ENCODE peak calls at places on chromosome 12, in five cellular contexts. I, C, R, F and D are unnamed samples.

GRCh38 chr12:54564768-54565167 is 15.4 kb downstream of the PDE1B start:
- DNase-seq in F (peak), R (no peak), C (no peak), I (peak), D (no peak)

GRCh38 chr12:46718495-46718894 is 107.3 kb downstream of the SLC38A4 start:
- DNase-seq in C (no peak), I (no peak), R (no peak), F (no peak), D (no peak)

GRCh38 chr12:125773033-125773432 is 707.8 kb downstream of the AACS start:
- DNase-seq in I (peak), C (peak), F (peak), R (peak), D (peak)

GRCh38 chr12:131195796-131196195 is 242.1 kb downstream of the ADGRD1 start:
- DNase-seq in R (no peak), C (no peak), F (no peak), I (no peak), D (no peak)

GRCh38 chr12:102883204-102883799 is 33.7 kb downstream of the PAH start:
- DNase-seq in R (peak), I (peak), F (peak), C (peak), D (peak)

GRCh38 chr12:123741937-123742572 is 20.0 kb upstream of the DNAH10 start:
- DNase-seq in C (no peak), I (no peak), R (no peak), F (no peak), D (no peak)

GRCh38 chr12:1691123-1692007 is 495 bp downstream of the ADIPOR2 start:
- DNase-seq in F (peak), C (no peak), I (peak), R (peak), D (peak)

GRCh38 chr12:130577348-130577747 is 138.8 kb downstream of the RIMBP2 start:
- DNase-seq in R (no peak), I (no peak), C (no peak), F (no peak), D (no peak)

GRCh38 chr12:42701079-42701478 is 111.5 kb upstream of the PRICKLE1 start:
- DNase-seq in C (no peak), R (no peak), I (no peak), F (no peak), D (no peak)

GRCh38 chr12:55043542-55043941 is 23.8 kb downstream of the NEUROD4 start:
- DNase-seq in F (no peak), R (no peak), C (no peak), I (no peak), D (no peak)

GRCh38 chr12:88638956-88639355 is 58.7 kb upstream of the KITLG start:
- DNase-seq in F (no peak), R (no peak), C (no peak), I (no peak), D (no peak)

GRCh38 chr12:124790650-124791400 is 72.8 kb downstream of the SCARB1 start:
- DNase-seq in I (no peak), C (no peak), R (no peak), F (no peak), D (no peak)

GRCh38 chr12:120674172-120674571 is 12.8 kb upstream of the MLEC start:
- DNase-seq in C (no peak), R (no peak), F (no peak), I (no peak), D (no peak)

GRCh38 chr12:46386877-46387629 is 14.5 kb upstream of the SLC38A2 start:
- DNase-seq in I (no peak), C (no peak), R (peak), F (no peak), D (no peak)

GRCh38 chr12:111221296-111222026 is 147.4 kb downstream of the PHETA1 start:
- DNase-seq in I (no peak), F (no peak), R (no peak), C (no peak), D (no peak)

GRCh38 chr12:131208425-131208824 is 254.7 kb downstream of the ADGRD1 start:
- DNase-seq in I (no peak), C (no peak), R (no peak), F (no peak), D (no peak)

GRCh38 chr12:124762384-124762783 is 101.3 kb downstream of the SCARB1 start:
- DNase-seq in F (no peak), R (no peak), C (no peak), I (no peak), D (no peak)

GRCh38 chr12:109962388-109962787 is 33.8 kb downstream of the GIT2 start:
- DNase-seq in R (no peak), C (no peak), F (no peak), I (no peak), D (no peak)

GRCh38 chr12:67981236-67982164 is 7.7 kb upstream of the IFNG-AS1 start:
- DNase-seq in I (no peak), F (no peak), C (peak), R (no peak), D (no peak)

GRCh38 chr12:29574500-29574899 is 77.0 kb upstream of the OVCH1 start:
- DNase-seq in R (no peak), C (no peak), F (no peak), I (no peak), D (no peak)

GRCh38 chr12:108307006-108307405 is 32.1 kb downstream of the CMKLR1 start:
- DNase-seq in C (no peak), F (no peak), R (no peak), I (no peak), D (no peak)

GRCh38 chr12:71636704-71637115 is 26.9 kb downstream of the ZFC3H1 start:
- DNase-seq in I (peak), C (peak), F (no peak), R (peak), D (peak)

GRCh38 chr12:80901661-80902060 is 36.1 kb downstream of the LIN7A start:
- DNase-seq in R (no peak), C (no peak), I (no peak), F (no peak), D (no peak)

GRCh38 chr12:91173139-91173538 is 9.5 kb downstream of the DCN start:
- DNase-seq in I (no peak), F (no peak), R (no peak), C (no peak), D (no peak)

DNA sequence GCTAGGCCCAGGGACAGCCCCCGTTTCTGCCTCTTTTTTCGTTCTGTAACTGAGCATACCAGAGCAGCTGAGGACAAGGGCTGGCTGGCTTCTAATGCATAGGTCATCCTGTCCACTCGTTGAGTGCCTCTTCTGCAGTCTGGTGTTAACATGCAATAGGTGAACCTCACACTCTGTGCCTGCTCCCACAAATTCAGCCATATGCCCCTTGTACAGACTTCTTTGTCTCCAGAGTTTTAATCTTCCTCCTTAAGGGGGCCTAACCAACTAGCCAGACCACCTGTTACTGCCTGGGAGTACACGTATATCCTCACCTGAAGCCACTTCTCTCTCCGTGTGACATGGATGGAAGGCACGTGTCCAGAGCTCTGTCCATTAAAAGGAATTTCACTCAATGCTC is 111.1 kb downstream of the SLC15A4 start:
- DNase-seq in F (no peak), I (no peak), C (no peak), R (no peak), D (no peak)
- TF ChIP-seq ZNF274 in F (no peak), I (no peak), C (no peak), R (no peak), D (no peak)

GRCh38 chr12:93624595-93625294 is 52.3 kb downstream of the SOCS2 start:
- DNase-seq in C (peak), F (no peak), I (no peak), R (peak), D (peak)
- TF ChIP-seq ZNF274 in C (no peak), F (no peak), I (no peak), R (no peak), D (no peak)

DNA sequence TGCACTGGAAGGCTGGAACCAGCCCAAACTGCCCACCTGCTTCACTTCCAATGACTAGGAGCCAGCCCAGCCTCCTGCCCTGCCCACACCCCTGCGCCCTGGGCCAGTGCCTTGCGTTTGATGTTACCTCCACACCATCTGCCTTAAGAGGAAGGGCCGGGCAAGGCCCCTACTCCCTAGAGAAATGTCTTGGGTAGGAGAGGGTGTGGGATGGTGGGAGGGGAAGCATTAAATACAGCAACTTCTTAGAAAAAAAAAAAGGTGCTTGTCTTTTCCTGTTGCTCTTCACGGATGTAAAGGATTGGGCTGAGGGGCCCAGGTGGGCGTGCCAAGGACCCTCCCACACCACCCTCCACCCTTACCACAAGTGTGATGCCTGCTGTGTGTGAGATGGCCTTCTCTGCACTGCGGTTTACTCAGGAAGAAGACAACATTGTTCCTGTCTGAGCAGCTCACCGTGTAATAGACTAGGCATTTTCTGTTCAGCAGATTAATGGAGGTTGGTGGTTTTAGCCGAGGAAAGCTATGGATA is 99.9 kb downstream of the NINJ2 start:
- DNase-seq in F (no peak), R (no peak), C (no peak), I (no peak), D (no peak)
- TF ChIP-seq ZNF274 in F (no peak), R (no peak), C (no peak), I (no peak), D (no peak)

DNA sequence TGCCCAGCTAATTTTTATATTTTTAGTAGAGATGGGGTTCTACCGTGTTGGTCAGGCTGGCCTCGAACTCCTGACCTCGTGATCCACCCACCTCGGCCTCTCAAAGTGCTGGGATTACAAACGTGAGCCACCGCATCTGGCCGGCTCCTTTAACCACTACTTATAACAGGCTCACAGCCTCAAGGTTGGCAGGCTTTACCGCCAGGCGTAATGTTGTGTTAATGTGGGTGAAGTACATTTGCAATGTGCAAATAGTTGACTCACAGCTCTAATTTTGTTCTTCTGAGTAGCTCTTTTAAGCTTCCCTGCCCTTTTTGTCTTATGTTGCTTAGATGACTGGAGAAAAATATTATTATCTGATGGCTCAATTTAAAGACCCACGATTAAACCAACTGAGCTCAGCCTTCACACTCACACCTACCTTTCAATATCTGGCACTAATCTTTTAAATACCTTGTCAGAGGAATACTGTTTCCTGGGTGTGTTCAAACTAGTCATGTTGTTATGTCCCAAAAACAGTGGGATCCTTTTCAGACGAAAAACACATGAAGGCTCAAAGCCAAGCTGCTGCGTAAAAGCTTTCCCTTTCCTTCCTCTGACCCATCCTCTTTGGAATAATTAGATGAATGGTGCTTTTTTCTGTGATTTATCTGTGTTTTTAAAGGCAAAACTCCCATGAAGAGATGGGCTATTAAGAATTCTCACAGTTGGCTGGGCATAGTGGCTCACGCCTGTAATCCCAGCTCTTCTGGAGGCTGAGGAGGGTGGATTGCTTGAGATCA is 57.2 kb upstream of the USP44 start:
- DNase-seq in R (no peak), F (peak), I (peak), C (no peak), D (peak)
- TF ChIP-seq ZNF274 in R (no peak), F (no peak), I (no peak), C (no peak), D (no peak)

GRCh38 chr12:23954332-23954731 is 4.9 kb upstream of the SOX5 start:
- DNase-seq in C (no peak), I (no peak), R (no peak), F (no peak), D (no peak)
- TF ChIP-seq ZNF274 in C (no peak), I (no peak), R (no peak), F (no peak), D (no peak)

GRCh38 chr12:66066929-66067281 is 63.6 kb downstream of the LLPH start:
- DNase-seq in I (no peak), F (no peak), C (no peak), R (no peak), D (no peak)
- TF ChIP-seq ZNF274 in I (no peak), F (no peak), C (no peak), R (no peak), D (no peak)

GRCh38 chr12:116278667-116279066 is 1.2 kb upstream of the MED13L start:
- DNase-seq in F (no peak), R (no peak), I (no peak), C (no peak), D (no peak)

GRCh38 chr12:116280590-116281290 is 3.2 kb upstream of the MED13L start:
- DNase-seq in R (no peak), I (no peak), C (no peak), F (no peak), D (peak)

GRCh38 chr12:116284401-116284800 is 6.9 kb upstream of the MED13L start:
- DNase-seq in F (no peak), C (no peak), I (no peak), R (no peak), D (no peak)

GRCh38 chr12:116278259-116278595 is 734 bp upstream of the MED13L start:
- DNase-seq in C (no peak), F (no peak), I (no peak), R (no peak), D (no peak)

GRCh38 chr12:116282371-116283286 is 5.1 kb upstream of the MED13L start:
- DNase-seq in C (no peak), I (no peak), R (peak), F (no peak), D (no peak)
- TF ChIP-seq ZNF274 in C (no peak), I (no peak), R (no peak), F (no peak), D (no peak)

DNA sequence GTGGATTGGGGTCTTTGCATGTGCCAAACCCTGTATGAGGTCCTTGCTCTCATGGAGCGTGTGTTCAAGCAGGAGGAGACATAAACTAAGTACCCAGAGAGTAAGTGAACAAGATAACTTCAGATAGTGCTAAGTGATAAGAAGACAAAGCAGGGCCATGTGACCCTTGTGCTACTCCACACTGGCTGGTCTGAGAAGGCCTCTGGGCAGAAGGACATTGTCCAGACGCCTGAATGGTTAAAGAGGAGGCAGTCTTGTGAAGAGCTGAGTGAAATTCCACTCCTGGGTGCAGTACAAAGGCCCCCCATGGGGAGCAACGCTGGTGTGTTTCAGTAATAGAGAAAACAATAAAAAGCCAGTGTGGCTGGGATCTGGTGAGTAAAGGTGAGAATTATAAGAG is 93.3 kb upstream of the RIC8B start:
- DNase-seq in I (no peak), R (no peak), F (no peak), C (no peak), D (no peak)
- TF ChIP-seq ZNF274 in I (no peak), R (no peak), F (no peak), C (no peak), D (no peak)

DNA sequence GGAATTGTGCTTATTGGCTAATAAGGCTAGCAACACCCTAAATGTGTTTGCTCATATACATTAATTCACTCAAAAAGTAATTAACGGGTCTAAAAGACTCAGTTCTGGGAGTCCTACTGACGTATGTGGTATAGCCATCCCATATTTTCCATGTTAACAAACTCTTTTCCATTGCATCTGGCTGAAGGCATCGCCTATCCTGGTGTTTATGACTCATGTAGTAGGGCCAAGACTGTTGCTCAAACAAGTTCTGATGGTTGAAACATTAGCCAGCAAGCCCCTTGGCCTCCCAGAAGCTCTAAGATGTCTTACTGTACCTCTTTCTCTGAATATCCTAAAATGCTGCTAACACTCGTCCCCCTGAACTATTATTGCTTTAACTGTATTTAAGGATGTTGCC is 98.4 kb downstream of the PHLDA1 start:
- DNase-seq in C (peak), I (no peak), F (no peak), R (no peak), D (no peak)
- TF ChIP-seq ZNF274 in C (no peak), I (no peak), F (no peak), R (no peak), D (no peak)

GRCh38 chr12:30806989-30807694 is 52.4 kb upstream of the CAPRIN2 start:
- DNase-seq in F (no peak), I (peak), R (peak), C (peak), D (peak)
- TF ChIP-seq ZNF274 in F (no peak), I (no peak), R (no peak), C (no peak), D (no peak)